ENCODE peak calls at places on chromosomes 2 and 18, in seven cellular contexts. X, D, J, P, S, B and W are unnamed samples. For H3K4me1, the result is how much of the 10 kb centered on the place peaks cover.

GRCh38 chr18:11857177-11857887 is 6.1 kb downstream of the CHMP1B start:
- DNase-seq in D (peak), P (peak), J (peak), S (peak), X (peak), B (no peak), W (peak)

GRCh38 chr2:28956415-28956826 is 24.7 kb upstream of the TOGARAM2 start:
- DNase-seq in S (no peak), X (no peak), B (no peak), D (peak), J (no peak), P (peak), W (peak)

GRCh38 chr2:202771336-202771735 is 100.2 kb downstream of the ICA1L start:
- DNase-seq in D (no peak), S (no peak), J (no peak), B (no peak), X (no peak), P (no peak), W (no peak)

GRCh38 chr2:214103199-214104001 is 307.5 kb upstream of the VWC2L start:
- DNase-seq in B (no peak), X (peak), J (peak), D (no peak), S (no peak), P (no peak), W (no peak)

GRCh38 chr18:47100214-47100831 is 50.0 kb downstream of the HDHD2 start:
- DNase-seq in X (peak), D (peak), S (peak), P (peak), B (peak), J (peak), W (peak)

GRCh38 chr2:168178925-168179324 is 68.5 kb downstream of the STK39 start:
- DNase-seq in B (no peak), X (no peak), P (no peak), S (no peak), J (no peak), D (no peak), W (no peak)

GRCh38 chr18:50727721-50728470 is 91.9 kb downstream of the MRO start:
- DNase-seq in S (no peak), P (no peak), X (no peak), B (peak), J (no peak), D (no peak), W (no peak)

GRCh38 chr2:152176113-152176714 is 651 bp upstream of the STAM2 start:
- DNase-seq in J (peak), X (peak), P (no peak), S (no peak), D (no peak), B (no peak), W (no peak)

GRCh38 chr18:58116815-58117214 is 72.8 kb downstream of the NEDD4L start:
- DNase-seq in D (no peak), J (no peak), S (no peak), X (no peak), B (no peak), P (no peak), W (no peak)

DNA sequence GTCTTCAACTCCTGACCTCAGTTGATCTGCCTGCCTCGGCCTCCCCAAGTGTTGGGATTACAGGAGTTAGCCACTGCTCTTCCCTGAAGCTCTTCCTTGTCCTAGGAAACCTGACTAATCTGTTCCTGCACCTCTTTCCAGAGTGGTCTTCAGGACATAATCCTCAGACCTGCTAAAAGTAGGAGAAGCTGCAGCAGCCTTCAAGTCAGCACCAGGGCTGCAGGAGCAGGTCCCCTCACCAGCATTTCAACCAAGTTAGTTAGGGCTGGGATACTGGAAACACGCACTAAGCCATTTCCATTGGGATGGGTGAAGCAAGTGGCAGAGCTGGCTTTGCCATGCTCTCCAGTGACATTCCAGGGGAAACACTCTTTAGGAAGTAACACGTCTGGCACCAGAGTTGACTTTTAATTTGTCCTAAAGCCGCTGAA is 9.9 kb downstream of the NCL start:
- DNase-seq in P (no peak), B (no peak), X (no peak), J (no peak), D (no peak), S (no peak), W (no peak)
- H3K27ac ChIP-seq in P (no peak), B (no peak), X (no peak), J (no peak), D (peak), S (no peak), W (peak)

GRCh38 chr2:158723311-158723838 is 71.7 kb upstream of the DAPL1 start:
- DNase-seq in J (peak), X (no peak), B (no peak), P (no peak), S (no peak), D (no peak), W (no peak)
- H3K4me1 ChIP-seq in J (under half), X (under half), B (under half), P (under half), S (under half), D (under half), W (under half)

GRCh38 chr18:24413148-24413547 is 13.3 kb upstream of the IMPACT start:
- DNase-seq in J (peak), P (no peak), S (no peak), X (no peak), D (peak), B (peak), W (peak)
- TF ChIP-seq CTCF in J (peak), P (no peak), S (no peak), X (peak), D (peak), B (no peak), W (peak)

DNA sequence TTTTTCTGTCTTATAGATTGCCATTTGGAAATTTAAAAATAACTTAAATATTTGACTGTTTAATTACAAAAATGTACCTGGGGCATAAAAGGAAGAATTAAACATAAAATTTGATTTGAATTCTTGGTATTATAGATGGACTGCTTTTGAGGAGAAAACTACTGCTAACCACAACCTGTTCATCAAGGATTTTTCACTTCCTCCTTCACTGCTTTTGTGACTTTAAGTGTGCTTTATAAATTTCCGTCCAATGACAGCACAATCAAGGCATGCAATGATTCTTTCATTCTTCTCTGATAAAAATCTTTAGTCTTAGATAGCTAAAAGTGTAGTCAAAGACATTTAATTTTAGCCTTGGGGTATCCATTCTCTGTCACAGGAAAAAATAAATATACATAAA is 588.1 kb downstream of the NRXN1 start:
- DNase-seq in D (no peak), B (no peak), P (no peak), J (no peak), S (no peak), X (no peak), W (no peak)
- H3K27ac ChIP-seq in D (no peak), B (no peak), P (no peak), J (no peak), S (no peak), X (no peak), W (no peak)

GRCh38 chr18:34710430-34711386 is 610 bp downstream of the DTNA start:
- DNase-seq in J (no peak), D (no peak), P (no peak), S (no peak), X (peak), B (no peak), W (no peak)
- H3K4me1 ChIP-seq in J (under half), D (under half), P (under half), S (under half), X (under half), B (under half), W (under half)